ENCODE peak calls at places on chromosomes 4 and X, in ten cellular contexts. Y, O, G, C, R, W, X, K, J and I are unnamed samples.

GRCh38 chrX:15988661-15989603 is 134.3 kb upstream of the AP1S2 start:
- DNase-seq in Y (peak; percentile 37), O (no peak), G (peak; percentile 73), C (no peak), R (no peak), W (no peak), X (no peak), K (no peak), J (no peak), I (no peak)

GRCh38 chr4:32789026-32789608 is 2068.9 kb downstream of the PCDH7 start:
- DNase-seq in Y (no peak), O (no peak), G (peak; percentile 45), C (no peak), R (no peak), W (peak; percentile 4), X (no peak), K (no peak), J (no peak), I (no peak)

GRCh38 chrX:2784026-2784425 is 32.2 kb downstream of the XG start:
- DNase-seq in Y (no peak), O (no peak), G (no peak), C (no peak), R (no peak), W (no peak), X (no peak), K (no peak), J (no peak), I (no peak)

GRCh38 chrX:4379071-4379470 is 665.6 kb upstream of the PRKX start:
- DNase-seq in Y (no peak), O (no peak), G (no peak), C (no peak), R (no peak), W (peak; percentile 17), X (no peak), K (no peak), J (no peak), I (no peak)

GRCh38 chrX:42466706-42467105 is 311.3 kb downstream of the PPP1R2C start:
- DNase-seq in Y (no peak), O (no peak), G (no peak), C (no peak), R (no peak), W (no peak), X (no peak), K (no peak), J (no peak), I (no peak)

GRCh38 chr4:20512053-20512810 is 188.0 kb upstream of the PACRGL start:
- DNase-seq in Y (no peak), O (no peak), G (no peak), C (no peak), R (no peak), W (no peak), X (no peak), K (no peak), J (no peak), I (no peak)

GRCh38 chrX:118630843-118631242 is 96.6 kb upstream of the IL13RA1 start:
- DNase-seq in Y (no peak), O (no peak), G (no peak), C (no peak), R (no peak), W (no peak), X (no peak), K (no peak), J (no peak), I (no peak)

GRCh38 chrX:45889471-45889870 is 655.8 kb downstream of the ZNF674 start:
- DNase-seq in Y (no peak), O (no peak), G (peak; percentile 53), C (no peak), R (no peak), W (no peak), X (no peak), K (no peak), J (no peak), I (no peak)

GRCh38 chr4:15385928-15386327 is 41.9 kb upstream of the C1QTNF7 start:
- DNase-seq in Y (no peak), O (no peak), G (no peak), C (peak; percentile 43), R (no peak), W (no peak), X (no peak), K (no peak), J (no peak), I (no peak)

GRCh38 chrX:45258741-45259402 is 58.2 kb upstream of the DIPK2B start:
- DNase-seq in Y (peak; percentile 20), O (no peak), G (no peak), C (no peak), R (no peak), W (no peak), X (no peak), K (no peak), J (no peak), I (no peak)

GRCh38 chr4:10098770-10099139 is 17.8 kb downstream of the WDR1 start:
- DNase-seq in Y (no peak), O (no peak), G (peak; percentile 82), C (no peak), R (no peak), W (no peak), X (no peak), K (no peak), J (no peak), I (no peak)

GRCh38 chr4:159105761-159106243 is 2.9 kb downstream of the RAPGEF2 start:
- DNase-seq in Y (no peak), O (no peak), G (peak; percentile 67), C (no peak), R (no peak), W (no peak), X (no peak), K (peak; percentile 55), J (no peak), I (no peak)

GRCh38 chr4:85701881-85702321 is 227.0 kb downstream of the ARHGAP24 start:
- DNase-seq in Y (peak; percentile 89), O (no peak), G (no peak), C (no peak), R (no peak), W (no peak), X (no peak), K (no peak), J (no peak), I (no peak)

GRCh38 chr4:15913631-15913970 is 24.9 kb downstream of the FGFBP1 start:
- DNase-seq in Y (no peak), O (no peak), G (peak; percentile 92), C (no peak), R (no peak), W (peak; percentile 98), X (no peak), K (no peak), J (no peak), I (no peak)

GRCh38 chrX:41192880-41193279 is 107.6 kb downstream of the USP9X start:
- DNase-seq in Y (no peak), O (no peak), G (no peak), C (no peak), R (no peak), W (no peak), X (no peak), K (no peak), J (no peak), I (no peak)
- H3K36me3 ChIP-seq in Y (peaks cover 77% of the 10 kb centered on the region), O (peaks cover 39% of the 10 kb centered on the region), G (peaks cover 8% of the 10 kb centered on the region), C (peaks cover 30% of the 10 kb centered on the region), R (peaks cover 38% of the 10 kb centered on the region), W (peaks cover 4% of the 10 kb centered on the region), X (peaks cover 79% of the 10 kb centered on the region), K (peaks cover 75% of the 10 kb centered on the region), J (no peaks in the 10 kb centered on the region), I (peaks cover 70% of the 10 kb centered on the region)

GRCh38 chr4:87130985-87131753 is 89.2 kb downstream of the KLHL8 start:
- DNase-seq in Y (no peak), O (no peak), G (no peak), C (no peak), R (no peak), W (no peak), X (no peak), K (no peak), J (no peak), I (peak; percentile 48)

GRCh38 chr4:87128006-87128705 is 92.3 kb downstream of the KLHL8 start:
- DNase-seq in Y (no peak), O (no peak), G (no peak), C (no peak), R (no peak), W (no peak), X (no peak), K (no peak), J (no peak), I (no peak)

GRCh38 chr4:87132035-87132434 is 88.4 kb downstream of the KLHL8 start:
- DNase-seq in Y (peak; percentile 7), O (no peak), G (no peak), C (no peak), R (no peak), W (no peak), X (no peak), K (no peak), J (no peak), I (no peak)

GRCh38 chr4:87130482-87130881 is 89.9 kb downstream of the KLHL8 start:
- DNase-seq in Y (no peak), O (no peak), G (no peak), C (no peak), R (no peak), W (no peak), X (no peak), K (no peak), J (no peak), I (no peak)

GRCh38 chr4:87129681-87130080 is 90.7 kb downstream of the KLHL8 start:
- DNase-seq in Y (no peak), O (no peak), G (no peak), C (no peak), R (no peak), W (no peak), X (no peak), K (no peak), J (no peak), I (no peak)
- H3K36me3 ChIP-seq in Y (peaks cover 97% of the 10 kb centered on the region), O (peaks cover 49% of the 10 kb centered on the region), G (peaks cover 50% of the 10 kb centered on the region), C (peaks cover 100% of the 10 kb centered on the region), R (peaks cover 40% of the 10 kb centered on the region), W (peaks cover 28% of the 10 kb centered on the region), X (peaks cover 99% of the 10 kb centered on the region), K (peaks cover 100% of the 10 kb centered on the region), J (peaks cover 27% of the 10 kb centered on the region), I (peaks cover 99% of the 10 kb centered on the region)

DNA sequence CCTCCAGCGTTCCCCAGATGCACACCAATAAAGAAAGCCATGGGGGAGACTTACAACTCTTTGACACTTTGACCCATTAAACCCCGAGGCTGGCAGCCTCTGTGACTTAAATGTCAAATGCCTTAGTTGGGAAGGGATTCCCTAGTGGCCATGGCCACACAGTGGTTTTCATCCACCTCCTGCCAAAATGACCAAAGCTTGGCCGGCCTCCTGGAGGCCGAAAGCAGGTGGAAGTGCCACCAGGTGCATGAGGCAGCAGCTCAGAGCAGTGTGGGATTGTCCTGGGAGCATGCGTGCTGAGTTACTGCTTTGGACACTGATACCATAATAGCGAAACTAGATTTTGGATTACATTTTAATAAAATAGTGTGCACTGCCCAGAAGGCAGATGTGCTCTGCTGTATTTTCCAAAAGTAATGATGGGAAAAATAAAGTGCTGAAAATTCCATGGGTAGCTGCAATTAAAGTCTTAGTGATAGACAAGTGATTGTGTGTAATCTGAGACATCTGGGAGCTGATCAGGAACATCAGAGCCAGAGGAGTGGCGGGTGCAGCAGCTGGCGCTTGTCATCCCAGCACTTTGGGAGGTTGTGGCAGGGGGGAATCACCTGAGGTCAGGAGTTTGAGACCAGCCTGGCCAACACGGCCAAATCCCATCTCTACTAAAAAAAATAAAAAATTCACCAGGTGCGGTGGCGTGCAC is 39.8 kb upstream of the TADA2B start:
- DNase-seq in Y (no peak), O (no peak), G (no peak), C (no peak), R (peak; percentile 30), W (no peak), X (no peak), K (peak; percentile 45), J (no peak), I (no peak)
- H3K36me3 ChIP-seq in Y (peaks cover 84% of the 10 kb centered on the region), O (peaks cover 18% of the 10 kb centered on the region), G (peaks cover 17% of the 10 kb centered on the region), C (peaks cover 92% of the 10 kb centered on the region), R (peaks cover 30% of the 10 kb centered on the region), W (peaks cover 71% of the 10 kb centered on the region), X (peaks cover 97% of the 10 kb centered on the region), K (peaks cover 65% of the 10 kb centered on the region), J (peaks cover 23% of the 10 kb centered on the region), I (peaks cover 86% of the 10 kb centered on the region)

GRCh38 chr4:42123071-42123644 is 29.3 kb downstream of the BEND4 start:
- DNase-seq in Y (no peak), O (no peak), G (no peak), C (no peak), R (no peak), W (no peak), X (no peak), K (no peak), J (no peak), I (no peak)
- H3K36me3 ChIP-seq in Y (peaks cover 91% of the 10 kb centered on the region), O (no peaks in the 10 kb centered on the region), G (no peaks in the 10 kb centered on the region), C (no peaks in the 10 kb centered on the region), R (peaks cover 2% of the 10 kb centered on the region), W (no peaks in the 10 kb centered on the region), X (no peaks in the 10 kb centered on the region), K (no peaks in the 10 kb centered on the region), J (no peaks in the 10 kb centered on the region), I (no peaks in the 10 kb centered on the region)